ENCODE peak calls at places on chromosomes 12 and 14, in four cellular contexts. X is CD8-positive, alpha-beta T cell; M is AG09309; U is fibroblast of lung. L is an unnamed sample.
A peak's percentile ranks its signal among the peaks of the same experiment; 100 is the strongest.

GRCh38 chr12:86312258-86312657 is 56.1 kb upstream of the MGAT4C start:
- DNase-seq in U (no peak), X (no peak), M (no peak), L (no peak)

GRCh38 chr14:98946995-98947394 is 325.0 kb downstream of the BCL11B start:
- DNase-seq in X (no peak), U (peak; percentile 16), M (no peak), L (no peak)

GRCh38 chr12:108757842-108758241 is 26.5 kb upstream of the CORO1C start:
- DNase-seq in M (no peak), U (no peak), X (no peak), L (no peak)

GRCh38 chr12:97276198-97276580 is 186.4 kb upstream of the RMST start:
- DNase-seq in M (no peak), X (no peak), U (no peak), L (peak; percentile 23)

GRCh38 chr12:102950107-102950949 is 7.1 kb upstream of the ASCL1 start:
- DNase-seq in U (no peak), X (no peak), M (no peak), L (no peak)

GRCh38 chr12:116552750-116553383 is 6.3 kb upstream of the MAP1LC3B2 start:
- DNase-seq in U (no peak), X (no peak), M (no peak), L (no peak)

GRCh38 chr12:79662046-79662811 is 28.5 kb downstream of the PAWR start:
- DNase-seq in X (no peak), U (peak; percentile 72), M (no peak), L (no peak)

GRCh38 chr14:54893151-54893760 is 9.4 kb downstream of the GCH1 start:
- DNase-seq in M (no peak), U (peak; percentile 55), X (no peak), L (no peak)

GRCh38 chr14:102351023-102351422 is 11.7 kb downstream of the CINP start:
- DNase-seq in U (no peak), X (no peak), M (no peak), L (no peak)

GRCh38 chr12:66836623-66837310 is 157.9 kb upstream of the GRIP1 start:
- DNase-seq in U (no peak), M (no peak), X (no peak), L (no peak)

GRCh38 chr12:58871557-58871956 is 48.7 kb downstream of the LRIG3 start:
- DNase-seq in X (no peak), M (peak; percentile 34), U (no peak), L (no peak)

GRCh38 chr14:77039285-77040058 is 11.0 kb upstream of the IRF2BPL start:
- DNase-seq in M (no peak), U (peak; percentile 68), X (no peak), L (no peak)

GRCh38 chr14:74619672-74620131 is 7.7 kb upstream of the LTBP2 start:
- DNase-seq in M (peak; percentile 94), U (peak; percentile 99), X (no peak), L (no peak)

GRCh38 chr12:124463341-124463861 is 104.0 kb downstream of the NCOR2 start:
- DNase-seq in X (no peak), M (no peak), U (no peak), L (no peak)

GRCh38 chr14:61558271-61558670 is 137.0 kb upstream of the HIF1A start:
- DNase-seq in M (no peak), U (peak; percentile 45), X (no peak), L (no peak)

GRCh38 chr12:114869091-114869834 is 185.3 kb upstream of the TBX3 start:
- DNase-seq in X (no peak), U (peak; percentile 27), M (peak; percentile 55), L (no peak)

GRCh38 chr12:130192667-130193345 is 30.5 kb downstream of the FZD10 start:
- DNase-seq in X (no peak), M (no peak), U (no peak), L (no peak)

GRCh38 chr14:79856357-79856756 is 354.9 kb downstream of the DIO2 start:
- DNase-seq in X (no peak), U (peak; percentile 58), M (peak; percentile 20), L (no peak)

GRCh38 chr14:79855789-79856188 is 355.5 kb downstream of the DIO2 start:
- DNase-seq in M (no peak), X (no peak), U (no peak), L (no peak)

GRCh38 chr14:79862045-79862444 is 349.3 kb downstream of the DIO2 start:
- DNase-seq in U (no peak), M (no peak), X (no peak), L (no peak)

DNA sequence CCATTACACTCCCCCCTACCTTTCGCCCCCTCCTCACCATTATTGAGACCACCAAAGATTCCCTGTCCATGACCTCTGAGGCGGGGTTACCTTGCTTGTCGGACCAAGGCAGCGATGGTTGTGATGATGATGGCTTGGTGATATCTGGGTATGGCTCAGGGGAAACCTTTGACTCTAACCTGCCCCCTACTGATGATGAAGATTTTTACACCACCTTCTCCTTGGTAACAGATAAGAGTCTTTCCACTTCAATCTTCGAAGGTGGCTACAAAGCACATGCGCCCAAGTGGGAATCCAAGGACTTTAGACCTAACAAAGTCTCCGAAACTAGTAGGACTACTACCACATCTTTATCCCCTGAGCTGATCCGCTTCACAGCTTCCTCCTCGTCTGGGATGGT is 350.2 kb downstream of the DIO2 start:
- DNase-seq in M (no peak), U (no peak), X (no peak), L (no peak)
- TF ChIP-seq CTCF in M (no peak), U (no peak), X (no peak), L (no peak)

GRCh38 chr14:100891501-100892445 is 11.7 kb downstream of the RTL1 start:
- DNase-seq in U (no peak), M (no peak), X (no peak), L (no peak)
- TF ChIP-seq CTCF in U (no peak), M (no peak), X (no peak), L (no peak)

GRCh38 chr14:104184506-104184905 is 46.1 kb downstream of the KIF26A start:
- DNase-seq in X (no peak), U (no peak), M (no peak), L (no peak)
- TF ChIP-seq CTCF in X (no peak), U (no peak), M (no peak), L (no peak)

DNA sequence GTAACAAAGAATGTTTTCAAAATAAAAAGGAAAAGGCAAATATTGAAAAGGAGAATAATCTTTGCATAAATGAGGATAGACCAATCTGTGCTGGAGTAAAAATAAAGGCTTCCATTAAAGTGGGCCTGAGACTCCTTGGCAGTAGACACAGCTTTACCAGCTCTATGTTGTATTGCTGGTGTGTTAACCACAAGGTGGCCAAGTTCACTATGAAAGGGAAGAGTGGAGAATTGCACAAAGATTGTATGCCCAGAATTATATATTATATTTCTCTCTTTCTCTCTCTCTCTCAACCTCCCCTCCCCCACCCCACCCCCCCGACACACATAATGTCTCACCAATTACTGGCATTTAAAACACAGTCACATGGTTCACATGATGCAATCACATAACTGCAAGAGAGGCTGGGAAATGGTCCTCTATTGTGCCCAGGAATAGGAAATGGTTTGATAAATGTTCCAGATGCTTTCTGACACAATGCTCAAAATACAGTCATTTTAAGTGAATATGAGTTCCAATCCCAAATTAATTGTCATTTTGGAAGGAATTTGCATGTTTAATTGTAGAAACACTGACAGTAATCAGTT is 222.6 kb upstream of the SYT1 start:
- DNase-seq in M (no peak), X (no peak), U (peak; percentile 7), L (no peak)
- TF ChIP-seq CTCF in M (peak; percentile 28), X (no peak), U (no peak), L (peak; percentile 29)

GRCh38 chr12:34218193-34219045 is 196.1 kb downstream of the ALG10 start:
- DNase-seq in X (peak; percentile 69), U (peak; percentile 5), M (peak; percentile 8), L (peak; percentile 20)
- TF ChIP-seq CTCF in X (peak; percentile 93), U (peak; percentile 81), M (peak; percentile 83), L (peak; percentile 77)

L was measured in neural crest cell.